ENCODE peak calls at places on chromosomes 7 and 10, in four cellular contexts. One of them, this sample, is unnamed.

GRCh38 chr7:90858546-90858945 is 262.4 kb downstream of the CDK14 start:
- DNase-seq in K562: no peak
- DNase-seq in GM12878: peak
- DNase-seq in SK-N-SH: no peak
- DNase-seq in this sample: no peak

GRCh38 chr7:157760004-157760730 is 423.4 kb downstream of the DNAJB6 start:
- DNase-seq in K562: no peak
- DNase-seq in SK-N-SH: peak
- DNase-seq in GM12878: no peak
- DNase-seq in this sample: no peak

GRCh38 chr10:9075420-9075819 is 1020.9 kb downstream of the GATA3 start:
- DNase-seq in GM12878: no peak
- DNase-seq in SK-N-SH: peak
- DNase-seq in K562: no peak
- DNase-seq in this sample: no peak

GRCh38 chr7:29946428-29947186 is 43.0 kb downstream of the SCRN1 start:
- DNase-seq in SK-N-SH: peak
- DNase-seq in K562: no peak
- DNase-seq in GM12878: no peak
- DNase-seq in this sample: peak

GRCh38 chr7:144404911-144405310 is 1.4 kb upstream of the NOBOX start:
- DNase-seq in SK-N-SH: no peak
- DNase-seq in K562: no peak
- DNase-seq in GM12878: no peak
- DNase-seq in this sample: no peak

GRCh38 chr10:6729071-6729773 is 149.1 kb upstream of the PRKCQ start:
- DNase-seq in SK-N-SH: no peak
- DNase-seq in K562: no peak
- DNase-seq in GM12878: no peak
- DNase-seq in this sample: no peak

GRCh38 chr10:127444155-127444554 is 105.0 kb upstream of the NPS start:
- DNase-seq in SK-N-SH: no peak
- DNase-seq in GM12878: no peak
- DNase-seq in K562: no peak
- DNase-seq in this sample: no peak

GRCh38 chr7:3200504-3200903 is 100.5 kb upstream of the SDK1 start:
- DNase-seq in K562: no peak
- DNase-seq in GM12878: no peak
- DNase-seq in SK-N-SH: peak
- DNase-seq in this sample: peak

GRCh38 chr10:22564060-22564459 is 150.3 kb downstream of the PIP4K2A start:
- DNase-seq in SK-N-SH: no peak
- DNase-seq in GM12878: no peak
- DNase-seq in K562: no peak
- DNase-seq in this sample: no peak

GRCh38 chr10:22573820-22574569 is 140.4 kb downstream of the PIP4K2A start:
- DNase-seq in GM12878: no peak
- DNase-seq in SK-N-SH: peak
- DNase-seq in K562: peak
- DNase-seq in this sample: peak

GRCh38 chr10:22570234-22570633 is 144.1 kb downstream of the PIP4K2A start:
- DNase-seq in GM12878: no peak
- DNase-seq in SK-N-SH: no peak
- DNase-seq in K562: no peak
- DNase-seq in this sample: no peak

GRCh38 chr10:22570733-22571430 is 143.5 kb downstream of the PIP4K2A start:
- DNase-seq in GM12878: no peak
- DNase-seq in SK-N-SH: no peak
- DNase-seq in K562: no peak
- DNase-seq in this sample: no peak

DNA sequence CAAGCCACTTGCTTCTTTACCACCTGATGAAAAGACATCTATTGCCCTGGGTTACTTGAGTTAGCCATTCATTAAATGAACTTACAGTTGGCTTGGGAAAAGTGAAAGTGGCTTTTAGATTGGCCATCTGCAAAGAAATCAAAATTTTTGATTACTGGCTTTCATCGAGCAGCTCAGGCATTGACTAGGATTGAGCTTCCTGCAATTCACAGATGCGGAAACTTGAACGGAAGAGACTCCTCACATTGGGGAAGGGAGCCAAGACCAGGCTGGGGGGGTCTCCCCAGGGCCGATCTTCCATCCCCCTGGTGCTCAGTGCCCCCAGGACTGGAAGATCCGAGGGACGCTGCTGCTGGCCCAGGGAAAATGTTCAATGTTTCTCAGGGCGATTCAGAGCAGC is 145.4 kb downstream of the PIP4K2A start:
- DNase-seq in K562: no peak
- DNase-seq in SK-N-SH: no peak
- DNase-seq in GM12878: no peak
- DNase-seq in this sample: no peak
- TF ChIP-seq USF1 in K562: no peak
- TF ChIP-seq USF1 in SK-N-SH: no peak
- TF ChIP-seq USF1 in GM12878: no peak
- TF ChIP-seq USF1 in this sample: no peak

GRCh38 chr10:110269641-110270318 is 34.9 kb downstream of the SMNDC1 start:
- DNase-seq in K562: no peak
- DNase-seq in GM12878: no peak
- DNase-seq in SK-N-SH: no peak
- DNase-seq in this sample: no peak
- TF ChIP-seq USF1 in K562: no peak
- TF ChIP-seq USF1 in GM12878: no peak
- TF ChIP-seq USF1 in SK-N-SH: no peak
- TF ChIP-seq USF1 in this sample: no peak

DNA sequence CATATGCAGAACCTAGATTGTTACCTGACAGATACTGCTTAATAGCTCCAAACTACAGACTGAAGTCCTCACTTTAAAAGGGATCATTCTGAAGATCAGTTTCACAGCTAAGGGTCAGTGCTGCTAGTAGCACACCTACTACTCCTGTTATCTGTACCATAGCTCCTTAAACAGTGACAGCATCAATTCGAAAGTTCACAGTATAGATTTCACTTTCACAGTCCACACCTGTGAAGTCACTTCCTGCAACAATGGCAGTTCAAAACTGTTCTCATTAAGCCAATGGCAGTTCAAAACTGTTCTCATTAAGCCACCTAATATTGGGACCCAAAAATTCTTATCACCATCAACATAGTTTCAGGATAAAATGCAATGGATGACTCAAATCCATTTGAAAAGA is 10.7 kb upstream of the FHIP2A start:
- DNase-seq in GM12878: no peak
- DNase-seq in SK-N-SH: no peak
- DNase-seq in K562: no peak
- DNase-seq in this sample: no peak
- TF ChIP-seq USF1 in GM12878: no peak
- TF ChIP-seq USF1 in SK-N-SH: no peak
- TF ChIP-seq USF1 in K562: no peak
- TF ChIP-seq USF1 in this sample: no peak

GRCh38 chr7:107032720-107033438 is 11.6 kb upstream of the PRKAR2B start:
- DNase-seq in SK-N-SH: no peak
- DNase-seq in GM12878: no peak
- DNase-seq in K562: no peak
- DNase-seq in this sample: no peak

GRCh38 chr7:107037866-107038598 is 6.5 kb upstream of the PRKAR2B start:
- DNase-seq in SK-N-SH: no peak
- DNase-seq in GM12878: no peak
- DNase-seq in K562: peak
- DNase-seq in this sample: no peak

GRCh38 chr7:107036535-107036934 is 8.0 kb upstream of the PRKAR2B start:
- DNase-seq in K562: no peak
- DNase-seq in SK-N-SH: no peak
- DNase-seq in GM12878: no peak
- DNase-seq in this sample: no peak

GRCh38 chr7:107034553-107034952 is 10.0 kb upstream of the PRKAR2B start:
- DNase-seq in SK-N-SH: no peak
- DNase-seq in GM12878: no peak
- DNase-seq in K562: no peak
- DNase-seq in this sample: no peak

GRCh38 chr7:107035446-107035845 is 9.1 kb upstream of the PRKAR2B start:
- DNase-seq in SK-N-SH: peak
- DNase-seq in K562: peak
- DNase-seq in GM12878: no peak
- DNase-seq in this sample: no peak
- TF ChIP-seq USF1 in SK-N-SH: peak
- TF ChIP-seq USF1 in K562: no peak
- TF ChIP-seq USF1 in GM12878: no peak
- TF ChIP-seq USF1 in this sample: no peak

GRCh38 chr7:120947980-120948379 is 2.6 kb upstream of the ING3 start:
- DNase-seq in K562: no peak
- DNase-seq in GM12878: no peak
- DNase-seq in SK-N-SH: no peak
- DNase-seq in this sample: no peak

GRCh38 chr7:120950026-120950538 is 495 bp upstream of the ING3 start:
- DNase-seq in GM12878: no peak
- DNase-seq in SK-N-SH: no peak
- DNase-seq in K562: no peak
- DNase-seq in this sample: no peak

GRCh38 chr7:120951309-120951706 is 731 bp downstream of the ING3 start:
- DNase-seq in K562: no peak
- DNase-seq in GM12878: no peak
- DNase-seq in SK-N-SH: no peak
- DNase-seq in this sample: no peak

GRCh38 chr7:120950539-120951308 is at the start of gene ING3:
- DNase-seq in SK-N-SH: peak
- DNase-seq in GM12878: peak
- DNase-seq in K562: peak
- DNase-seq in this sample: peak

DNA sequence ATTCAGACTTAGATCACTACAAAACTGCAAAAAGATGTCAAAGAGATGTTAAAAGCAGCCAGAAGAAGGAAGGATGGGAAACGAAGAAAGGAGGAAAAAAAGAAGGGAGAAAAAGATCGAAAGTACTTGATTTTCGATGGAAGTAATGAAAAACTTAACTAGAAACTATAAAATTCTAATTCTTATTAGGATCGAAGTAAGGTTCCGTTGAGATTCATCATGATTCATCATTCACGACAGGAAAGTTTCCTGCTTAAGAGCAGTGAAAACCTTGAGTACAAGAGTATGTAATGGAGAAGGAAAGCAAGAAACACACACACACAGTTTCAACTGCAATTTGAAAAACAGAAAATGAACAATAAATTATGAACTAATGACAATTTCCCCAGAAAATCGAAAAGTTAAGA is 1.2 kb upstream of the ING3 start:
- DNase-seq in K562: no peak
- DNase-seq in GM12878: no peak
- DNase-seq in SK-N-SH: no peak
- DNase-seq in this sample: no peak
- TF ChIP-seq USF1 in K562: no peak
- TF ChIP-seq USF1 in GM12878: no peak
- TF ChIP-seq USF1 in SK-N-SH: no peak
- TF ChIP-seq USF1 in this sample: no peak

DNA sequence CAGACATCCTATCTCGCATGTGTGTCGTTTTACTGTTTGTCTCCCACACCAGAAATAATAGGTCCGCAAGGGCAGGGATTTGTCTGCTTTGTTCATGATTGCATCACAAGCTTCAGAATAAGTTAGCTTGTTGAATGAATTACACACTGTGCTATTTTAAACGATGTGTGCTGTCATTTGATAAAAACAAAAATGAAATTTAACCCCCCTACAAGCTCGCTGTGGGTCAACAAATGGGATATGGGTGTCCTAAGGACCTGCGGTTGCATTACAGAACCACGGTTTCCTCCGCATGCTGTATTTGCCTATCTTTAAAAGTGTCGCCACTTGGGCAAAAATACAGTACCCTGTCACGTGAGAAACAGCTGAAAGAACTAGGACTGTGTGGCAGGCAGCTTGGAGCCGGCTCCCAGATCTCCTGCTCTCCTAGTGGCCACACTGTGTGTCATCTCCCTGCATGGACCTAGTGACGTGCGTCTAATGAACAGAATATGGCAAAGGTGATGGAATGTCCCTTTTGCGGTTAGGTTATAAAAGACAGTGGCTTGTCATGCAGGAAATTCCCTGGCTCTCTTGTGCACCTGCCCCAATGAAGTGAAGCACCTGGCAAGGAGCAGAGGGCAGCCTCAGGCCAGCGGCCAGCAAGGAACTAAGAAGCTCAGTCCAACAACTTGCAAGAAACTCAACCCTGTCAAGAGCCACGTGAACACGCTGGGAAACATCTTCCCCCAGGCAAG is 32.9 kb upstream of the CRYGN start:
- DNase-seq in K562: no peak
- DNase-seq in SK-N-SH: no peak
- DNase-seq in GM12878: peak
- DNase-seq in this sample: no peak
- TF ChIP-seq USF1 in K562: no peak
- TF ChIP-seq USF1 in SK-N-SH: no peak
- TF ChIP-seq USF1 in GM12878: peak
- TF ChIP-seq USF1 in this sample: no peak

GRCh38 chr7:46459942-46460341 is 538.9 kb upstream of the IGFBP3 start:
- DNase-seq in K562: no peak
- DNase-seq in SK-N-SH: no peak
- DNase-seq in GM12878: no peak
- DNase-seq in this sample: no peak
- TF ChIP-seq USF1 in K562: no peak
- TF ChIP-seq USF1 in SK-N-SH: no peak
- TF ChIP-seq USF1 in GM12878: no peak
- TF ChIP-seq USF1 in this sample: no peak

GRCh38 chr7:139613971-139614411 is 90.5 kb downstream of the CLEC2L start:
- DNase-seq in K562: no peak
- DNase-seq in GM12878: no peak
- DNase-seq in SK-N-SH: no peak
- DNase-seq in this sample: peak
- TF ChIP-seq USF1 in K562: no peak
- TF ChIP-seq USF1 in GM12878: no peak
- TF ChIP-seq USF1 in SK-N-SH: no peak
- TF ChIP-seq USF1 in this sample: no peak

DNA sequence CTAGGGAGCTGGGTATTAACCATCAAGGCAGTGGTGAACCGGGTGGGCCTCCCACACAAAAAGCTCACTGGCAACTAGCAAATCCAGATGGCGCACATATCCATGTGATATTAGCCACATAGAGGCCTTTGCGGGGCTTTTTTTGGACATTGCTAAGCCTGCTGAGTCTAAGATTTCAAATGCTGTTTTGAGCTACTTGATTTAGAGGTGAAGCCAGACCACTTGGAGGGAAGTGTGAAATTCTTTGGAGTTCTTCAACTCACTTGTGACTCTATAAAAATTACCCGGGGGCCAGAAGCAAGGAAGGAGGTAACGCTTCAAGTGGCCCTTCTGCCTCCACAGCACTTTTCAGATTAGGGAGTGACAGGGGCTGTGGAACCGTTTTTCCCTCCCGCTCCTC is 619.8 kb upstream of the GALNT17 start:
- DNase-seq in K562: no peak
- DNase-seq in SK-N-SH: no peak
- DNase-seq in GM12878: no peak
- DNase-seq in this sample: no peak
- TF ChIP-seq USF1 in K562: no peak
- TF ChIP-seq USF1 in SK-N-SH: no peak
- TF ChIP-seq USF1 in GM12878: no peak
- TF ChIP-seq USF1 in this sample: no peak